ENCODE peak calls at places on chromosomes 12 and 14, in four cellular contexts. I, V, X and Z are unnamed samples.

GRCh38 chr14:72743626-72744025 is 150.3 kb downstream of the DPF3 start:
- DNase-seq in I (no peak), V (no peak), X (no peak), Z (no peak)

GRCh38 chr12:75130811-75131210 is 78.8 kb downstream of the KCNC2 start:
- DNase-seq in I (no peak), V (no peak), X (no peak), Z (no peak)

GRCh38 chr12:112473056-112473455 is 54.3 kb downstream of the PTPN11 start:
- DNase-seq in I (no peak), V (no peak), X (no peak), Z (peak)

GRCh38 chr12:11649413-11650278 is at the start of gene ETV6:
- DNase-seq in I (peak), V (peak), X (no peak), Z (peak)

GRCh38 chr12:55704824-55705780 is 2.6 kb downstream of the ITGA7 start:
- DNase-seq in I (no peak), V (no peak), X (no peak), Z (no peak)

GRCh38 chr12:7100239-7100638 is 8.0 kb upstream of the C1R start:
- DNase-seq in I (no peak), V (no peak), X (no peak), Z (no peak)

GRCh38 chr12:82524020-82524419 is 162.7 kb upstream of the TMTC2 start:
- DNase-seq in I (no peak), V (no peak), X (no peak), Z (no peak)

GRCh38 chr12:27711957-27712356 is 1.3 kb downstream of the MRPS35 start:
- DNase-seq in I (no peak), V (no peak), X (no peak), Z (no peak)

GRCh38 chr12:118360785-118361404 is 11.8 kb downstream of the TAOK3 start:
- DNase-seq in I (peak), V (no peak), X (no peak), Z (no peak)

GRCh38 chr14:43042408-43042807 is 1435.7 kb downstream of the LRFN5 start:
- DNase-seq in I (no peak), V (no peak), X (no peak), Z (no peak)

GRCh38 chr12:102948941-102949352 is 8.5 kb upstream of the ASCL1 start:
- DNase-seq in I (peak), V (peak), X (no peak), Z (peak)

GRCh38 chr12:120761581-120761980 is 36.0 kb downstream of the ACADS start:
- DNase-seq in I (peak), V (no peak), X (no peak), Z (no peak)

GRCh38 chr12:87025976-87026375 is 769.8 kb upstream of the MGAT4C start:
- DNase-seq in I (no peak), V (no peak), X (no peak), Z (no peak)

GRCh38 chr12:30696103-30696408 is 387 bp upstream of the IPO8 start:
- DNase-seq in I (no peak), V (no peak), X (no peak), Z (no peak)

GRCh38 chr12:66944365-66944764 is 265.5 kb upstream of the GRIP1 start:
- DNase-seq in I (no peak), V (no peak), X (no peak), Z (peak)

GRCh38 chr12:16726879-16727278 is 120.9 kb upstream of the LMO3 start:
- DNase-seq in I (peak), V (no peak), X (no peak), Z (no peak)

GRCh38 chr14:85296466-85297210 is 233.3 kb upstream of the FLRT2 start:
- DNase-seq in I (peak), V (no peak), X (no peak), Z (peak)

GRCh38 chr14:68621400-68622365 is 171.2 kb downstream of the ZFP36L1 start:
- DNase-seq in I (peak), V (no peak), X (no peak), Z (no peak)

GRCh38 chr12:91920276-91920675 is 225.4 kb downstream of the BTG1 start:
- DNase-seq in I (peak), V (no peak), X (no peak), Z (no peak)

GRCh38 chr12:91920740-91921139 is 224.9 kb downstream of the BTG1 start:
- DNase-seq in I (no peak), V (no peak), X (no peak), Z (no peak)

GRCh38 chr12:91922139-91922538 is 223.5 kb downstream of the BTG1 start:
- DNase-seq in I (peak), V (no peak), X (no peak), Z (no peak)

GRCh38 chr12:91922674-91923073 is 223.0 kb downstream of the BTG1 start:
- DNase-seq in I (peak), V (no peak), X (no peak), Z (no peak)

GRCh38 chr12:91921555-91921954 is 224.1 kb downstream of the BTG1 start:
- DNase-seq in I (no peak), V (no peak), X (no peak), Z (no peak)
- H3K56ac ChIP-seq in I (no peak), V (no peak), X (no peak), Z (no peak)

GRCh38 chr14:61104358-61104757 is 123.3 kb downstream of the SLC38A6 start:
- DNase-seq in I (no peak), V (no peak), X (no peak), Z (no peak)
- H3K56ac ChIP-seq in I (peak), V (no peak), X (no peak), Z (peak)

DNA sequence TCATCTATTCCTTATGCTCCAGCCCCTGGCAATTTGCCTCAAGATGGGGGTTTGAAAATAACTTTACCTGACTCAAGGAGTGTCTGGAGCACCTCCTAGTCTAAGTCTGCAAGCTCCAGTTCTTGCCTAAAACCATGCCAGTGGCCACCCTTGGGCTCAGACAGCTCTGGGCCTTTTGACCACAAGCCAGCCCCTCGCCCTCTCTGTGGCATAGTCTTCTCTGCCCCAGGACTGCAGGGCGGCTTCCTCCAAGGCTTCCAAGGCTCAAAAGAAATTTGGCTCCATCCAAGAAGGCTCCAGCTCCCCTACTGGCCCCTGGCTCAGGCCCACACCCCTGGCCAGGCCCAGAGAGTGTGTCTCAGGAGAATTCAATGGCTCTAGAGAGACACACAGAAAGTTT is 14.8 kb downstream of the ACVRL1 start:
- DNase-seq in I (no peak), V (no peak), X (no peak), Z (no peak)
- H3K56ac ChIP-seq in I (no peak), V (no peak), X (no peak), Z (no peak)

GRCh38 chr14:75941030-75941429 is 40.8 kb downstream of the TGFB3 start:
- DNase-seq in I (peak), V (no peak), X (no peak), Z (no peak)

GRCh38 chr14:75933712-75934296 is 48.0 kb downstream of the TGFB3 start:
- DNase-seq in I (no peak), V (no peak), X (no peak), Z (no peak)

GRCh38 chr14:75944607-75945241 is 37.1 kb downstream of the TGFB3 start:
- DNase-seq in I (no peak), V (no peak), X (no peak), Z (no peak)

GRCh38 chr14:75934998-75935628 is 46.7 kb downstream of the TGFB3 start:
- DNase-seq in I (no peak), V (no peak), X (no peak), Z (no peak)

DNA sequence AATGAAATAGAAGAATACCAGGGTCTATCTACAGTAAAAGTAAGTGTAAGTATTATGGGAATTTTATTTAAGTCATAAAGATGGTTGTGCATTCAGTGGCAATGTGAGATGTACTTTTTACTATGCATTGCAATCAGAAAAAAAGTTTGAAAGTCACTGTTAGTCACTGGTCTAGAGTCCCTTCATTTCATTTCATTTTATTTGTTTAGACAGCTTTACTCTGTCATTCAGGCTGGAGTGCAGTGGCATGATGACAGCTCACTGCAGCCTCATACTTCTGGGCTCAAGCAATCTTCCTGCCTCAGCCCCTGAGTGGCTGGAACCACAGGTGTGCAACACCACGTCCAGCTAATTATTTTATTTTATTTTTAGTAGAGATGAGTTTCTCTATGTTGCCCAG is 42.6 kb downstream of the TGFB3 start:
- DNase-seq in I (no peak), V (no peak), X (no peak), Z (no peak)
- H3K56ac ChIP-seq in I (no peak), V (no peak), X (no peak), Z (no peak)

GRCh38 chr14:100694579-100695422 is 31.9 kb upstream of the DLK1 start:
- DNase-seq in I (no peak), V (no peak), X (no peak), Z (no peak)
- H3K56ac ChIP-seq in I (no peak), V (no peak), X (no peak), Z (no peak)

GRCh38 chr12:89882757-89883156 is 174.1 kb upstream of the ATP2B1 start:
- DNase-seq in I (no peak), V (no peak), X (no peak), Z (no peak)

GRCh38 chr12:89884365-89884915 is 175.8 kb upstream of the ATP2B1 start:
- DNase-seq in I (peak), V (no peak), X (no peak), Z (no peak)

GRCh38 chr12:89880695-89881350 is 172.2 kb upstream of the ATP2B1 start:
- DNase-seq in I (no peak), V (no peak), X (no peak), Z (no peak)

GRCh38 chr12:89883630-89884364 is 175.2 kb upstream of the ATP2B1 start:
- DNase-seq in I (peak), V (peak), X (peak), Z (peak)

DNA sequence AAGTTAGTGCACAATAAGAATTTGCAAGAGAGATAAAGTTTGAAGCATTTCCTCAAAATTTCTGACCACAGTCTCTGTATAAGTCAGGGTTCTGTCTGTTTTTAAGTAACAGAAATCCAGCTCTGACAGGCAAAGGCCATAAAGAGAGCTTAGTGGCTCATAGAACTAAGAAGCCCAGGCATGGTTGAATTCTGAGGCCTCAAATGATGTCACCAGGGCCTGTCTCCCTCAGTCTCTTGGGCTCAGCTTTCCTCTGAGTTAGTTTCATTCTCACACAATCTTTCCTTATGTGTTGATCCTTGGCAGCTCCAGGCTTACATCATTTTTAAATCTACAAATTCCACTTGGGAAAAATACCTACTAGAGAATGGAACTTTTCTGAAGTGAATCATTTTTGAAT is 173.4 kb upstream of the ATP2B1 start:
- DNase-seq in I (peak), V (no peak), X (no peak), Z (peak)
- H3K56ac ChIP-seq in I (no peak), V (no peak), X (no peak), Z (no peak)